ENCODE peak calls at places on chromosomes 3 and 15, in nine cellular contexts. M is cardiac muscle cell; A is fibroblast of lung; H is left lung; L is MM.1S; B is foreskin keratinocyte; R is CD8-positive, alpha-beta T cell; E is heart left ventricle; Z is transverse colon. N is an unnamed sample.
A peak's percentile ranks its signal among the peaks of the same experiment; 100 is the strongest.

GRCh38 chr3:23763040-23763477 is 42.7 kb upstream of the UBE2E1 start:
- DNase-seq in M (peak; percentile 62), A (peak; percentile 51), H (no peak), L (no peak), B (no peak), R (no peak), E (peak; percentile 47), Z (no peak), N (no peak)

GRCh38 chr3:24495334-24495994 is 814 bp upstream of the THRB start:
- DNase-seq in M (peak; percentile 21), A (no peak), H (peak; percentile 56), L (no peak), B (peak; percentile 56), R (no peak), E (peak; percentile 49), Z (peak; percentile 67), N (no peak)

GRCh38 chr3:194204793-194205065 is 68.8 kb downstream of the HES1 start:
- DNase-seq in M (no peak), A (no peak), H (no peak), L (peak; percentile 46), B (peak; percentile 58), R (no peak), E (no peak), Z (no peak), N (no peak)

GRCh38 chr3:171615281-171615680 is 155.1 kb upstream of the TNIK start:
- DNase-seq in M (no peak), A (peak; percentile 6), H (no peak), L (no peak), B (no peak), R (no peak), E (no peak), Z (no peak), N (no peak)

GRCh38 chr3:16063603-16064002 is 110.9 kb upstream of the GALNT15 start:
- DNase-seq in M (no peak), A (no peak), H (no peak), L (no peak), B (no peak), R (no peak), E (no peak), Z (no peak), N (no peak)

GRCh38 chr3:11060500-11061251 is 68.1 kb downstream of the SLC6A1 start:
- DNase-seq in M (peak; percentile 73), A (peak; percentile 50), H (peak; percentile 60), L (peak; percentile 45), B (peak; percentile 34), R (peak; percentile 5), E (peak; percentile 49), Z (peak; percentile 63), N (no peak)

GRCh38 chr3:171187706-171188290 is 161.3 kb upstream of the SLC2A2 start:
- DNase-seq in M (peak; percentile 63), A (peak; percentile 28), H (no peak), L (peak; percentile 63), B (no peak), R (no peak), E (no peak), Z (no peak), N (peak; percentile 30)

GRCh38 chr3:10666621-10667020 is 149.4 kb upstream of the SLC6A11 start:
- DNase-seq in M (peak; percentile 3), A (no peak), H (no peak), L (no peak), B (no peak), R (no peak), E (no peak), Z (peak; percentile 13), N (no peak)

GRCh38 chr3:12312010-12312409 is 23.1 kb downstream of the PPARG start:
- DNase-seq in M (no peak), A (no peak), H (no peak), L (no peak), B (peak; percentile 30), R (no peak), E (no peak), Z (no peak), N (no peak)

GRCh38 chr3:5071061-5071460 is 51.0 kb upstream of the ARL8B start:
- DNase-seq in M (peak; percentile 87), A (peak; percentile 87), H (no peak), L (no peak), B (peak; percentile 40), R (no peak), E (no peak), Z (no peak), N (no peak)

GRCh38 chr15:79811406-79812405 is 85.1 kb downstream of the MTHFS start:
- DNase-seq in M (peak; percentile 94), A (peak; percentile 61), H (peak; percentile 64), L (no peak), B (peak; percentile 33), R (no peak), E (peak; percentile 56), Z (peak; percentile 14), N (no peak)

GRCh38 chr3:72724070-72724469 is 124.2 kb downstream of the SHQ1 start:
- DNase-seq in M (no peak), A (no peak), H (no peak), L (no peak), B (peak; percentile 91), R (no peak), E (no peak), Z (no peak), N (no peak)

GRCh38 chr3:49004352-49005297 is 2.6 kb upstream of the WDR6 start:
- DNase-seq in M (no peak), A (no peak), H (no peak), L (no peak), B (no peak), R (no peak), E (no peak), Z (peak; percentile 73), N (no peak)

GRCh38 chr3:54733079-54733478 is 194.8 kb downstream of the LRTM1 start:
- DNase-seq in M (no peak), A (no peak), H (no peak), L (no peak), B (no peak), R (no peak), E (no peak), Z (no peak), N (no peak)

GRCh38 chr15:89472785-89473256 is 23.6 kb downstream of the RHCG start:
- DNase-seq in M (peak; percentile 76), A (peak; percentile 40), H (peak; percentile 42), L (peak; percentile 24), B (peak; percentile 35), R (no peak), E (peak; percentile 28), Z (peak; percentile 34), N (no peak)

GRCh38 chr15:70856884-70857546 is 3.1 kb upstream of the LARP6 start:
- DNase-seq in M (peak; percentile 99), A (peak; percentile 98), H (peak; percentile 46), L (no peak), B (peak; percentile 88), R (no peak), E (peak; percentile 83), Z (peak; percentile 47), N (no peak)

GRCh38 chr3:107555359-107555758 is 32.6 kb downstream of the BBX start:
- DNase-seq in M (no peak), A (no peak), H (no peak), L (no peak), B (no peak), R (no peak), E (no peak), Z (no peak), N (no peak)

DNA sequence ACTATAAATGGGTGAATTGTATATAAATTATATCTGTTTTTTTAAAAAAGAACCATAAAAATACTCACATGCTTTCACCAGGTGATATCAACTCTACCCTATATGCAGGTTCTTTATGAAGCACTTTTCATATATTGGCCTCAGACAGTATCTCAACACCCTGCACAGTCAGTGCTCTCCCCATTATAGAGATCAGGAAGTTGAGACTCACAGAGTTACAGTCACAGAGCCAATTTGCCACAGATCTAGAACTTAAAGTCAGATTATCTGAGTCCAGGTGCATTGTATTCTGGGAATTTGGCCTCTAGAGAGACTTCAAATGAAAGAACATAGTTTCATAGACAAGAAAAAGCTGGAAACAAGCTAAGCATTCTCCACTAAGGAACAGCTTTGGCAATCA is 38.1 kb downstream of the DAPK2 start:
- DNase-seq in M (no peak), A (no peak), H (no peak), L (no peak), B (no peak), R (no peak), E (no peak), Z (no peak), N (no peak)
- H3K4me1 ChIP-seq in M (peaks cover 1% of the 10 kb centered on the region), A (peaks cover 16% of the 10 kb centered on the region), H (peaks cover 53% of the 10 kb centered on the region), L (no peaks in the 10 kb centered on the region), B (peaks cover 49% of the 10 kb centered on the region), R (peaks cover 29% of the 10 kb centered on the region), E (peaks cover 47% of the 10 kb centered on the region), Z (peaks cover 81% of the 10 kb centered on the region), N (peaks cover 40% of the 10 kb centered on the region)

GRCh38 chr15:31366169-31366734 is 39.6 kb downstream of the KLF13 start:
- DNase-seq in M (peak; percentile 54), A (no peak), H (no peak), L (no peak), B (peak; percentile 45), R (no peak), E (no peak), Z (peak; percentile 49), N (no peak)
- H3K4me1 ChIP-seq in M (peaks cover 57% of the 10 kb centered on the region), A (no peaks in the 10 kb centered on the region), H (peaks cover 98% of the 10 kb centered on the region), L (peaks cover 74% of the 10 kb centered on the region), B (peaks cover 37% of the 10 kb centered on the region), R (peaks cover 97% of the 10 kb centered on the region), E (peaks cover 86% of the 10 kb centered on the region), Z (peaks cover 82% of the 10 kb centered on the region), N (peaks cover 99% of the 10 kb centered on the region)

DNA sequence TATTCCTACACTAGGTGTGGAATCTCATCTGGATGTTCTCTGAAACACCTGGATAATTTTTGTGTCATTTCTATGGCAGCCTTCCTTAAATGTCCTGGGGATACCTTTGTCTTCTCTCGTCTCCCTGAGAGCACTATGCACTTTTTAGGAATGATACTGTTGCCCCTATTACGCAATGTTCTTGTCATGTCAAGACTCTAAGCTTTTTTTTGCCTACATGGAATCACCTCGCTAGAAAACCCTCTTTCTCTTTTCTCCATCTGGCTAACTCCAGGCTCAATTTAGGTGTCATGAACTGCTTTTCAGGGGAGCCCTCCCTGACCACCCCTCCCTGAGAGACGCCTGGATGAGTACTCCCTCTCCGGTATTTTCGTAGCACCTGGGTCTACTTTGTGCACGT is 81.3 kb downstream of the SOX2 start:
- DNase-seq in M (no peak), A (no peak), H (no peak), L (no peak), B (no peak), R (no peak), E (no peak), Z (no peak), N (no peak)
- H3K4me1 ChIP-seq in M (peaks cover 4% of the 10 kb centered on the region), A (no peaks in the 10 kb centered on the region), H (no peaks in the 10 kb centered on the region), L (no peaks in the 10 kb centered on the region), B (no peaks in the 10 kb centered on the region), R (no peaks in the 10 kb centered on the region), E (no peaks in the 10 kb centered on the region), Z (no peaks in the 10 kb centered on the region), N (no peaks in the 10 kb centered on the region)

DNA sequence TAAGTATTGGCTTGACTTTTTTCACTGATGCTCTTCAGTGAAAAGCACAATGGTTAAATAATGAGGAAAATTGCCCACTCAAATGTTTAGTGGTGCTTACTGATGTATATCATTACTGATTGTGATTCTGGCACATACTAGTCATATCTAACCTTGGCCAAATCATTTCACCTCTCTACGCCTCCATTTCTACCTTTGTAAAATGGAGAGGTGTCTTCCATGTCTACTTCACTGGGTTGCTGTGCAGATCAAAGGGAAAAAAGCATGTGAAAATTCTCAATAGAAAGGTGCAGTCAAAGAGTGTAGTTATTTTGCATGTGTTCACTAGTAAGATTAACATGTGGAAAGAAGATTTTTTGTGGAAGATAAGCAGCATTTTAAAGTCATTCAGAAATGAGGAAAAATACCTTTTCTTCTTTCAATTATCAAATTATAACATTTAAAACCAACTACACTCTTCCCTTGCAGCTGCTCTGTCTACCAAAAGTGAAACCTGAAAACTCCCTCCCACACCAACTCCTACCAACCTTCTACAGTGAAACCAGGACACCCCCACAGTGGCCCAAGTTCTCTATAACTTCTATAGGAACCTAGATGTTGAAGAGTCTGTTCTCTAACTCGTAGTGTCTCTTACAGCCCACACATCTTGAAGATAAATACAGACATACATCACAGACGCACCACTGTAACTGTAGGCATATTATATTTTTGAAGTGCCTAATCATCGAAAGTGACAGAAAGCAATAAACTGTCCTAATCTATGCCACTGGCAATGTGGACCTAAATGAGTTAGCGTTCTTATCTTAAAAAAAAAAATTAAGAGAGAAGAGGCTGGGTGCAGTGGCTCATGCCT is 1.4 kb downstream of the CD200R1 start:
- DNase-seq in M (no peak), A (no peak), H (no peak), L (peak; percentile 88), B (no peak), R (no peak), E (no peak), Z (peak; percentile 24), N (peak; percentile 39)
- H3K4me1 ChIP-seq in M (no peaks in the 10 kb centered on the region), A (no peaks in the 10 kb centered on the region), H (peaks cover 53% of the 10 kb centered on the region), L (peaks cover 16% of the 10 kb centered on the region), B (no peaks in the 10 kb centered on the region), R (peaks cover 66% of the 10 kb centered on the region), E (no peaks in the 10 kb centered on the region), Z (peaks cover 4% of the 10 kb centered on the region), N (peaks cover 55% of the 10 kb centered on the region)